ENCODE peak calls at places on chromosomes 11 and 22, in four cellular contexts. One of them, this sample, is unnamed.

GRCh38 chr11:134393638-134394037 is 18.4 kb downstream of the B3GAT1 start:
- DNase-seq in tibial artery: no peak
- DNase-seq in HAP-1: no peak
- DNase-seq in iPS DF 6.9: no peak
- DNase-seq in this sample: no peak

GRCh38 chr11:109508185-109508584 is 86.2 kb downstream of the C11orf87 start:
- DNase-seq in tibial artery: no peak
- DNase-seq in HAP-1: no peak
- DNase-seq in iPS DF 6.9: no peak
- DNase-seq in this sample: no peak

GRCh38 chr11:64450168-64450560 is 91.2 kb downstream of the RPS6KA4 start:
- DNase-seq in tibial artery: peak; percentile 55
- DNase-seq in iPS DF 6.9: no peak
- DNase-seq in HAP-1: no peak
- DNase-seq in this sample: no peak

GRCh38 chr11:59463176-59463575 is 6.4 kb downstream of the OR4D6 start:
- DNase-seq in HAP-1: no peak
- DNase-seq in iPS DF 6.9: no peak
- DNase-seq in tibial artery: no peak
- DNase-seq in this sample: peak; percentile 17

GRCh38 chr11:10413268-10413667 is 41.8 kb upstream of the AMPD3 start:
- DNase-seq in tibial artery: no peak
- DNase-seq in iPS DF 6.9: no peak
- DNase-seq in HAP-1: no peak
- DNase-seq in this sample: peak; percentile 14

GRCh38 chr11:130798280-130798679 is 118.0 kb downstream of the SNX19 start:
- DNase-seq in HAP-1: no peak
- DNase-seq in tibial artery: no peak
- DNase-seq in iPS DF 6.9: no peak
- DNase-seq in this sample: peak; percentile 57

GRCh38 chr22:30921108-30921507 is 47.5 kb downstream of the MORC2 start:
- DNase-seq in HAP-1: peak; percentile 24
- DNase-seq in tibial artery: peak; percentile 32
- DNase-seq in iPS DF 6.9: no peak
- DNase-seq in this sample: no peak

GRCh38 chr11:63478896-63479295 is 12.1 kb downstream of the PLAAT5 start:
- DNase-seq in iPS DF 6.9: no peak
- DNase-seq in HAP-1: peak; percentile 93
- DNase-seq in tibial artery: no peak
- DNase-seq in this sample: peak; percentile 75

GRCh38 chr11:64850979-64851567 is 6.6 kb upstream of the CDC42BPG start:
- DNase-seq in HAP-1: no peak
- DNase-seq in iPS DF 6.9: no peak
- DNase-seq in tibial artery: no peak
- DNase-seq in this sample: no peak

GRCh38 chr11:77748266-77748665 is 72.3 kb downstream of the RSF1 start:
- DNase-seq in HAP-1: no peak
- DNase-seq in tibial artery: no peak
- DNase-seq in iPS DF 6.9: no peak
- DNase-seq in this sample: no peak

GRCh38 chr11:25927391-25927790 is 404.5 kb upstream of the ANO3 start:
- DNase-seq in HAP-1: no peak
- DNase-seq in tibial artery: no peak
- DNase-seq in iPS DF 6.9: no peak
- DNase-seq in this sample: peak; percentile 4
- H3K4me1 ChIP-seq in HAP-1: no peaks in the 10 kb centered on the region
- H3K4me1 ChIP-seq in tibial artery: no peaks in the 10 kb centered on the region
- H3K4me1 ChIP-seq in iPS DF 6.9: no peaks in the 10 kb centered on the region
- H3K4me1 ChIP-seq in this sample: no peaks in the 10 kb centered on the region

DNA sequence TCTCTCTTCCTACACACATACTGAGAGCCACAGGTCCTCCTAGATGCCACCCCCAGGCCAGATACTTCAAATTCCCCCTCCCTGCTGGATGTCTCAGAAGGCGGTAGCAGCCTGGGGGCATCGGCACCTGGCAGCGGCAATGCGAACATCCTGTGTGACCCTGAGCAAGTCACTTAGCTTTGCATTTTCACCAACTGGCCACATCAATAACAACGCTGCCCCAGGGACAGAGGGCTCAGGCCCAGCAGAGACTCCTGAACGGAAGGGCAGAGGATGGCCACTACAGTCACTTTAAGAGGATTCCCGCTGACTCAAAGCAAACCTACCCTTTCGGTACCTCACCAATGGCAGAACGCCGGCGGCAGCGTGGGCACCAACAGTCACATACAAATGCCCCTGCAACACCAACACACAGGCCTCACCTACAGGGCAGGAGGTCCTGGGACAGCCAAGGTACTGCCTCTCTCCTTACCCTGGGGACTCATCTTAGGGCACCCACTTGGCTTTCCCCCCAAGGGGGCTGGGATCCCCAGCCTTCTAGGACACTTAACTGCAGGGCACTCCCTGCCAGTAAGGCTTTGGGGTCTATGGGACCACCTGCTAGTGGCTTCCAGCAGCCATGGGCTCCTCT is 1.6 kb downstream of the LMO1 start:
- DNase-seq in iPS DF 6.9: no peak
- DNase-seq in HAP-1: no peak
- DNase-seq in tibial artery: peak; percentile 33
- DNase-seq in this sample: no peak
- H3K4me1 ChIP-seq in iPS DF 6.9: peaks cover 2% of the 10 kb centered on the region
- H3K4me1 ChIP-seq in HAP-1: peaks cover 7% of the 10 kb centered on the region
- H3K4me1 ChIP-seq in tibial artery: peaks cover 40% of the 10 kb centered on the region
- H3K4me1 ChIP-seq in this sample: peaks cover 8% of the 10 kb centered on the region

GRCh38 chr22:22199634-22200033 is 45.0 kb upstream of the VPREB1 start:
- DNase-seq in iPS DF 6.9: no peak
- DNase-seq in HAP-1: no peak
- DNase-seq in tibial artery: no peak
- DNase-seq in this sample: no peak
- H3K4me1 ChIP-seq in iPS DF 6.9: no peaks in the 10 kb centered on the region
- H3K4me1 ChIP-seq in HAP-1: no peaks in the 10 kb centered on the region
- H3K4me1 ChIP-seq in tibial artery: no peaks in the 10 kb centered on the region
- H3K4me1 ChIP-seq in this sample: no peaks in the 10 kb centered on the region

DNA sequence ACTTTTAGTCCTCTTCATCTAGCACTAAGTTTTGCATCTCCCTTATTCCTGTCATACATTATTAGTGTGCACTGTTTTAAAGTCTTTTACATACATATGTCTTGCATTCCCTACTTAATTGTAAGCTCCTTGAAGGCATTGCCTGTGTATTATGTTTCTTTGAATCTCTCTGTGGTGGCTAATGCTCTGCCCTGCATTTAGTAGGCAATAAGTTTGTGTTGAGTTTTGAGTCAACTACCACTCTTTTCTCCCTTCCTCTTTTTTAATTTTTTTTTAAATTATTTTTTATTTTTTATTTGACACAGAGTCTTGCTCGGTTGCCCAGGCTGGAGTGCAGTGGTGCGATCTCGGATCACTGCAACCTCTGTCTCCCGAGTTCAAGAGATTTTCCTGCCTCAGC is 78.9 kb downstream of the ZBTB16 start:
- DNase-seq in tibial artery: no peak
- DNase-seq in HAP-1: no peak
- DNase-seq in iPS DF 6.9: no peak
- DNase-seq in this sample: no peak
- H3K4me1 ChIP-seq in tibial artery: peaks cover 100% of the 10 kb centered on the region
- H3K4me1 ChIP-seq in HAP-1: no peaks in the 10 kb centered on the region
- H3K4me1 ChIP-seq in iPS DF 6.9: no peaks in the 10 kb centered on the region
- H3K4me1 ChIP-seq in this sample: no peaks in the 10 kb centered on the region

GRCh38 chr22:24066872-24067271 is 55.8 kb downstream of the CABIN1 start:
- DNase-seq in tibial artery: no peak
- DNase-seq in HAP-1: no peak
- DNase-seq in iPS DF 6.9: no peak
- DNase-seq in this sample: no peak

GRCh38 chr22:24063986-24064385 is 52.9 kb downstream of the CABIN1 start:
- DNase-seq in HAP-1: no peak
- DNase-seq in tibial artery: no peak
- DNase-seq in iPS DF 6.9: no peak
- DNase-seq in this sample: no peak

GRCh38 chr22:24067587-24068376 is 56.7 kb downstream of the CABIN1 start:
- DNase-seq in tibial artery: no peak
- DNase-seq in HAP-1: no peak
- DNase-seq in iPS DF 6.9: no peak
- DNase-seq in this sample: no peak

GRCh38 chr22:24068377-24068680 is 57.2 kb downstream of the CABIN1 start:
- DNase-seq in HAP-1: no peak
- DNase-seq in iPS DF 6.9: no peak
- DNase-seq in tibial artery: no peak
- DNase-seq in this sample: no peak

GRCh38 chr22:24066260-24066659 is 55.2 kb downstream of the CABIN1 start:
- DNase-seq in iPS DF 6.9: no peak
- DNase-seq in tibial artery: no peak
- DNase-seq in HAP-1: no peak
- DNase-seq in this sample: no peak
- H3K4me1 ChIP-seq in iPS DF 6.9: no peaks in the 10 kb centered on the region
- H3K4me1 ChIP-seq in tibial artery: peaks cover 4% of the 10 kb centered on the region
- H3K4me1 ChIP-seq in HAP-1: no peaks in the 10 kb centered on the region
- H3K4me1 ChIP-seq in this sample: no peaks in the 10 kb centered on the region

This sample was measured in cardiac muscle cell.